ENCODE peak calls at places on chromosome 10, in four cellular contexts. One of them, this sample, is unnamed.

GRCh38 chr10:124520553-124521428 is 59.2 kb downstream of the LHPP start:
- DNase-seq in cardiac septum: no peak
- DNase-seq in IMR-90: peak
- DNase-seq in mucosa of descending colon: peak
- DNase-seq in this sample: no peak

GRCh38 chr10:15344876-15345285 is 26.2 kb downstream of the FAM171A1 start:
- DNase-seq in cardiac septum: no peak
- DNase-seq in IMR-90: peak
- DNase-seq in mucosa of descending colon: no peak
- DNase-seq in this sample: no peak

GRCh38 chr10:90175161-90175681 is 473.8 kb downstream of the KIF20B start:
- DNase-seq in cardiac septum: no peak
- DNase-seq in IMR-90: no peak
- DNase-seq in mucosa of descending colon: peak
- DNase-seq in this sample: no peak

GRCh38 chr10:71963756-71964668 is at the start of gene CHST3:
- DNase-seq in cardiac septum: peak
- DNase-seq in IMR-90: peak
- DNase-seq in mucosa of descending colon: peak
- DNase-seq in this sample: peak

GRCh38 chr10:100697070-100697469 is 48.3 kb upstream of the PAX2 start:
- DNase-seq in cardiac septum: peak
- DNase-seq in IMR-90: peak
- DNase-seq in mucosa of descending colon: no peak
- DNase-seq in this sample: no peak

GRCh38 chr10:121025731-121026130 is 174.6 kb downstream of the WDR11 start:
- DNase-seq in cardiac septum: no peak
- DNase-seq in IMR-90: no peak
- DNase-seq in mucosa of descending colon: no peak
- DNase-seq in this sample: no peak

GRCh38 chr10:56880541-56880940 is 519.5 kb upstream of the ZWINT start:
- DNase-seq in cardiac septum: no peak
- DNase-seq in IMR-90: no peak
- DNase-seq in mucosa of descending colon: no peak
- DNase-seq in this sample: no peak

GRCh38 chr10:133283931-133284330 is 7.3 kb upstream of the ADAM8 start:
- DNase-seq in cardiac septum: no peak
- DNase-seq in IMR-90: no peak
- DNase-seq in mucosa of descending colon: no peak
- DNase-seq in this sample: no peak

GRCh38 chr10:92891885-92892705 is 43.8 kb downstream of the EXOC6 start:
- DNase-seq in cardiac septum: no peak
- DNase-seq in IMR-90: peak
- DNase-seq in mucosa of descending colon: peak
- DNase-seq in this sample: peak

GRCh38 chr10:79449181-79450146 is 4.0 kb upstream of the ZCCHC24 start:
- DNase-seq in cardiac septum: no peak
- DNase-seq in IMR-90: no peak
- DNase-seq in mucosa of descending colon: no peak
- DNase-seq in this sample: no peak

GRCh38 chr10:66783296-66783695 is 142.5 kb upstream of the LRRTM3 start:
- DNase-seq in cardiac septum: no peak
- DNase-seq in IMR-90: peak
- DNase-seq in mucosa of descending colon: no peak
- DNase-seq in this sample: no peak

GRCh38 chr10:96339956-96340904 is 18.6 kb downstream of the OPALIN start:
- DNase-seq in cardiac septum: no peak
- DNase-seq in IMR-90: peak
- DNase-seq in mucosa of descending colon: no peak
- DNase-seq in this sample: peak

GRCh38 chr10:119368991-119369869 is 161.9 kb downstream of the GRK5 start:
- DNase-seq in cardiac septum: no peak
- DNase-seq in IMR-90: no peak
- DNase-seq in mucosa of descending colon: peak
- DNase-seq in this sample: no peak

GRCh38 chr10:87915989-87916388 is 52.6 kb downstream of the PTEN start:
- DNase-seq in cardiac septum: no peak
- DNase-seq in IMR-90: peak
- DNase-seq in mucosa of descending colon: no peak
- DNase-seq in this sample: no peak

GRCh38 chr10:75062191-75062849 is 49.1 kb upstream of the SAMD8 start:
- DNase-seq in cardiac septum: no peak
- DNase-seq in IMR-90: peak
- DNase-seq in mucosa of descending colon: no peak
- DNase-seq in this sample: no peak

GRCh38 chr10:59799421-59799820 is 46.2 kb upstream of the MRLN start:
- DNase-seq in cardiac septum: no peak
- DNase-seq in IMR-90: no peak
- DNase-seq in mucosa of descending colon: no peak
- DNase-seq in this sample: no peak

GRCh38 chr10:132257271-132257670 is 50.5 kb downstream of the STK32C start:
- DNase-seq in cardiac septum: no peak
- DNase-seq in IMR-90: peak
- DNase-seq in mucosa of descending colon: no peak
- DNase-seq in this sample: no peak

GRCh38 chr10:132742837-132743194 is 43.1 kb downstream of the NKX6-2 start:
- DNase-seq in cardiac septum: no peak
- DNase-seq in IMR-90: no peak
- DNase-seq in mucosa of descending colon: no peak
- DNase-seq in this sample: no peak

GRCh38 chr10:96417432-96417831 is 58.6 kb upstream of the OPALIN start:
- DNase-seq in cardiac septum: no peak
- DNase-seq in IMR-90: no peak
- DNase-seq in mucosa of descending colon: no peak
- DNase-seq in this sample: no peak

GRCh38 chr10:33116293-33116697 is 158.3 kb upstream of the ITGB1 start:
- DNase-seq in cardiac septum: no peak
- DNase-seq in IMR-90: peak
- DNase-seq in mucosa of descending colon: no peak
- DNase-seq in this sample: no peak

GRCh38 chr10:105241254-105241653 is 600.2 kb downstream of the SORCS3 start:
- DNase-seq in cardiac septum: no peak
- DNase-seq in IMR-90: no peak
- DNase-seq in mucosa of descending colon: no peak
- DNase-seq in this sample: no peak

GRCh38 chr10:112951349-112952281 is 1.6 kb downstream of the TCF7L2 start:
- DNase-seq in cardiac septum: no peak
- DNase-seq in IMR-90: peak
- DNase-seq in mucosa of descending colon: peak
- DNase-seq in this sample: peak

GRCh38 chr10:69846252-69847000 is 44.7 kb downstream of the COL13A1 start:
- DNase-seq in cardiac septum: no peak
- DNase-seq in IMR-90: peak
- DNase-seq in mucosa of descending colon: no peak
- DNase-seq in this sample: no peak

This sample was measured in left colon.